ENCODE peak calls at places on chromosomes 1 and 21, in ten cellular contexts. C, Q, K, O, S, W, G, U, A and P are unnamed samples. For H3K9me3 and H3K4me1, the result is how much of the 10 kb centered on the place peaks cover.

GRCh38 chr1:2053217-2053616 is 3.0 kb downstream of the PRKCZ start:
- DNase-seq in A (peak), O (peak), K (no peak), G (no peak), W (no peak), Q (no peak), U (no peak), S (no peak), C (no peak), P (no peak)

GRCh38 chr21:23612210-23612609 is 1995.1 kb downstream of the MRPL39 start:
- DNase-seq in Q (no peak), S (no peak), W (no peak), U (no peak), A (no peak), C (no peak), G (no peak), O (no peak), K (no peak), P (no peak)

GRCh38 chr1:111789666-111790316 is 34.1 kb downstream of the DDX20 start:
- DNase-seq in C (no peak), K (no peak), G (no peak), W (no peak), U (peak), Q (no peak), A (no peak), O (no peak), S (peak), P (no peak)

GRCh38 chr1:100313382-100313781 is 38.9 kb upstream of the CDC14A start:
- DNase-seq in O (no peak), Q (no peak), U (no peak), K (no peak), G (no peak), S (no peak), A (no peak), C (no peak), W (peak), P (no peak)

GRCh38 chr1:32903991-32904776 is 3.0 kb upstream of the TMEM54 start:
- DNase-seq in K (peak), S (peak), U (no peak), A (no peak), O (peak), Q (peak), G (no peak), W (no peak), C (peak), P (no peak)

GRCh38 chr21:33115586-33116541 is 45.9 kb downstream of the OLIG1 start:
- DNase-seq in W (no peak), Q (no peak), A (no peak), U (no peak), O (no peak), C (no peak), K (no peak), G (no peak), S (no peak), P (no peak)

GRCh38 chr1:22526098-22526497 is 37.2 kb upstream of the EPHA8 start:
- DNase-seq in S (no peak), A (no peak), G (no peak), W (no peak), Q (no peak), C (no peak), O (no peak), K (no peak), U (no peak), P (no peak)

GRCh38 chr1:39623053-39623452 is 16.4 kb downstream of the HEYL start:
- DNase-seq in U (no peak), S (peak), K (no peak), O (no peak), G (no peak), C (no peak), Q (no peak), A (peak), W (no peak), P (no peak)

GRCh38 chr1:17207046-17207445 is 2.1 kb downstream of the PADI1 start:
- DNase-seq in A (no peak), G (no peak), W (no peak), Q (no peak), U (peak), K (peak), C (peak), O (no peak), S (peak), P (no peak)

GRCh38 chr1:8702121-8702520 is 115.3 kb downstream of the RERE start:
- DNase-seq in K (peak), G (no peak), S (no peak), W (peak), O (peak), Q (peak), A (no peak), C (peak), U (peak), P (peak)

GRCh38 chr1:23521588-23521987 is 9.4 kb downstream of the E2F2 start:
- DNase-seq in S (no peak), G (no peak), Q (no peak), C (no peak), A (no peak), W (no peak), K (no peak), O (no peak), U (no peak), P (peak)

GRCh38 chr1:233394860-233395717 is 67.6 kb downstream of the MAP3K21 start:
- DNase-seq in U (no peak), G (peak), K (peak), O (peak), S (no peak), Q (peak), C (no peak), A (no peak), W (peak), P (peak)

GRCh38 chr1:118294817-118295486 is 109.9 kb upstream of the SPAG17 start:
- DNase-seq in Q (no peak), U (no peak), K (no peak), C (no peak), S (no peak), A (no peak), W (no peak), O (no peak), G (no peak), P (no peak)

GRCh38 chr1:205495237-205495823 is 9.1 kb upstream of the CDK18 start:
- DNase-seq in C (peak), G (no peak), O (peak), Q (peak), W (no peak), S (no peak), U (no peak), K (peak), A (peak), P (peak)

GRCh38 chr1:68799096-68799495 is 302.2 kb upstream of the DEPDC1 start:
- DNase-seq in O (no peak), Q (no peak), W (no peak), K (no peak), S (no peak), A (no peak), U (no peak), C (no peak), G (no peak), P (no peak)

GRCh38 chr1:68796888-68797287 is 300.0 kb upstream of the DEPDC1 start:
- DNase-seq in U (no peak), A (no peak), K (no peak), C (no peak), W (no peak), S (no peak), O (no peak), G (no peak), Q (no peak), P (no peak)

GRCh38 chr1:68791800-68792199 is 294.9 kb upstream of the DEPDC1 start:
- DNase-seq in S (no peak), G (no peak), U (no peak), K (no peak), Q (no peak), W (no peak), O (no peak), C (no peak), A (no peak), P (no peak)

GRCh38 chr1:68800182-68800581 is 303.3 kb upstream of the DEPDC1 start:
- DNase-seq in K (no peak), C (no peak), S (no peak), O (no peak), A (no peak), W (no peak), G (no peak), U (no peak), Q (no peak), P (no peak)

DNA sequence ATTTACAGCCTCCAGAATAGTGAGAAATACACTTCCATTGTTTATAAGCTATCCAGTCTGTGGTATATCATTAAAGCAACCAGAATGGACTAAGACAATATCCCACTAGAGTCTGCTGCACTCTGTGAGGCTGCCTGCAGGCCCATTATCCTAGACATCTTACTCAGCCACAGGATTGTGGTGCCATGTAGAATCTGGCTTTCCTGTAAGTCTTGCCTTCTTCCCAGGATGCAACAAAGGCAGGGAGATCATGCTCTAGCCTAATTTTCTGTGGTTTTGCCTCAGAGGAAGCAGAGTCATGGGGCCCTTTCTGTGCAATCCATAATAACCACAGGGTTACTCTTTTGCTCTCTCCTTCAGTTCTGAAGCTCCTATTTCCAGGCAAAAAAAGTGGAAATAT is 299.1 kb upstream of the DEPDC1 start:
- DNase-seq in Q (no peak), S (no peak), C (no peak), W (no peak), O (no peak), K (no peak), A (no peak), G (no peak), U (no peak), P (no peak)
- H3K9me3 ChIP-seq in Q (under half), S (under half), C (under half), W (under half), O (under half), K (under half), A (under half), G (under half), U (under half), P (under half)

GRCh38 chr1:31757989-31758388 is 6.2 kb downstream of the ADGRB2 start:
- DNase-seq in O (no peak), S (no peak), K (no peak), W (no peak), A (no peak), C (no peak), G (no peak), U (no peak), Q (no peak), P (no peak)
- H3K4me1 ChIP-seq in O (under half), S (half or more), K (under half), W (half or more), A (under half), C (under half), G (under half), U (under half), Q (under half), P (under half)

GRCh38 chr1:77975907-77976306 is 3.0 kb downstream of the FUBP1 start:
- DNase-seq in A (no peak), Q (no peak), W (no peak), S (no peak), K (no peak), U (no peak), G (no peak), C (no peak), O (peak), P (no peak)
- H3K4me3 ChIP-seq in A (no peak), Q (no peak), W (peak), S (peak), K (no peak), U (no peak), G (peak), C (peak), O (no peak), P (peak)

DNA sequence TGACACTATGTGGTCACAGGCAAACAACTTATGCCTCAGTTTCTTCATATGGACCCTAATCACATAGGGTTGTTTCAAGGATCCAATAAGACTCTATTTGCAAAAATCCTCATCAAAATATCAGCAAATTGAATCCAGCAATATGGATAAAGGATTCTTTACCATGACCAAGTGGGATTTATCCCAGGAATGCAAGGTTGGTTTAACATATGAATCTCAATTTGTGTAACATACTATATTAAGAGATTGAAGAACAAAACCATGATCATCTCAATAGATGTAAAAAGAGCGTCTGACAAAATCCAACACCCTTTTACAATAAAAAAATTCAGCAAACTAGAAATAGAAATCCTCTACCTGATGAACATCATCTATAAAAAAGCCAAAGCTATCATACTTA is 23.9 kb downstream of the ARHGEF11 start:
- DNase-seq in U (no peak), A (no peak), G (no peak), S (no peak), O (no peak), W (no peak), Q (no peak), K (no peak), C (no peak), P (no peak)
- H3K9me3 ChIP-seq in U (under half), A (under half), G (under half), S (under half), O (under half), W (under half), Q (under half), K (under half), C (under half), P (under half)

GRCh38 chr1:93033785-93034184 is 45.3 kb upstream of the MTF2 start:
- DNase-seq in U (no peak), W (no peak), S (no peak), G (peak), A (no peak), O (no peak), Q (no peak), C (no peak), K (no peak), P (no peak)
- H3K4me1 ChIP-seq in U (under half), W (under half), S (under half), G (under half), A (under half), O (under half), Q (under half), C (under half), K (under half), P (under half)

DNA sequence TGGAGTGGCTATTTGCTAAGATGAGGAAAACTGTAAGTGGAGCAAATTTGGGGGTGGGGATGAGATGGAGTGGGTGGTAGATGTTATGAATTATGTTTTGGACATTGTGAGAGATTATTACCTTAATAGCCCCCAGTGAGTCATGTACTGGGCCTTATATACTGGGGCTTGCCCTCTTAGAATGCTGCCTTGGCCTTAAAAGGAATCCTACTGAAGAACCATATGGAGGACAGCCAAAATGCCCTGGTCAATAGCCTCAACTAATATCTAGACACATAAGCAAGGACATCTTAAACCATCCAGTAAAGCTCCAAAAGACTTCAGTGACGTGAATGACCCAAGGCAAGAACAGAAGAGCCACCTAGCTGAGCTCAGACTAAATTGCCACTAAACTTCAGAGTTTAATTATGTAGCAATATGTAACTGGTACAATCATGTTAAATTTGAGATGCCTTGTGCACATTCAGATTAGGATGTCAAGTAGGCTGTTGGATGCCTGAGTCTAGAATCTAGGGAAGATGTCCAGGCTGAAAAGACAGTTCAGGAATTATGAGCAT is 13.9 kb upstream of the IGSF3 start:
- DNase-seq in W (no peak), C (no peak), S (no peak), A (no peak), G (no peak), K (no peak), Q (no peak), U (no peak), O (no peak), P (no peak)
- H3K4me3 ChIP-seq in W (no peak), C (no peak), S (no peak), A (no peak), G (no peak), K (no peak), Q (no peak), U (no peak), O (no peak), P (no peak)

GRCh38 chr1:30294508-30294907 is 428.9 kb downstream of the MATN1 start:
- DNase-seq in A (no peak), G (no peak), W (no peak), O (no peak), U (no peak), K (no peak), C (no peak), S (no peak), Q (peak), P (no peak)

GRCh38 chr1:30299393-30299792 is 424.0 kb downstream of the MATN1 start:
- DNase-seq in Q (no peak), S (no peak), C (no peak), W (peak), A (no peak), O (no peak), U (no peak), K (no peak), G (no peak), P (no peak)

GRCh38 chr1:30300669-30301068 is 422.7 kb downstream of the MATN1 start:
- DNase-seq in G (no peak), K (no peak), S (no peak), A (no peak), C (no peak), U (no peak), W (no peak), O (no peak), Q (peak), P (no peak)

GRCh38 chr1:30295674-30296073 is 427.7 kb downstream of the MATN1 start:
- DNase-seq in K (no peak), O (no peak), S (no peak), G (no peak), U (no peak), Q (no peak), C (no peak), W (no peak), A (no peak), P (no peak)
- H3K9me3 ChIP-seq in K (under half), O (under half), S (under half), G (under half), U (under half), Q (under half), C (under half), W (under half), A (under half), P (under half)

GRCh38 chr1:215581896-215582295 is 14.8 kb downstream of the KCTD3 start:
- DNase-seq in S (no peak), O (no peak), G (no peak), A (no peak), W (no peak), U (no peak), Q (no peak), C (no peak), K (no peak), P (peak)
- H3K4me1 ChIP-seq in S (under half), O (under half), G (under half), A (under half), W (under half), U (under half), Q (under half), C (under half), K (under half), P (under half)

GRCh38 chr1:67809887-67810286 is 23.4 kb downstream of the GNG12 start:
- DNase-seq in S (no peak), A (no peak), K (no peak), C (no peak), O (no peak), W (no peak), G (no peak), Q (no peak), U (no peak), P (no peak)
- H3K4me3 ChIP-seq in S (no peak), A (no peak), K (no peak), C (no peak), O (no peak), W (no peak), G (no peak), Q (no peak), U (no peak), P (no peak)